ENCODE peak calls at places on chromosomes 3 and 15, in five cellular contexts. N is RPMI7951, Z is EL, M is GM23338, V is KBM-7. G is an unnamed sample.

GRCh38 chr3:44130249-44130648 is 111.4 kb upstream of the TOPAZ1 start:
- DNase-seq in V (no peak), N (no peak), M (no peak), Z (no peak), G (no peak)

GRCh38 chr3:69558912-69559311 is 173.0 kb upstream of the FRMD4B start:
- DNase-seq in N (no peak), V (no peak), M (no peak), Z (no peak), G (no peak)

GRCh38 chr3:45043715-45044299 is 17.7 kb downstream of the CLEC3B start:
- DNase-seq in V (peak), M (no peak), N (peak), Z (peak), G (no peak)

GRCh38 chr15:66943456-66944095 is 121.8 kb upstream of the SMAD3 start:
- DNase-seq in Z (no peak), N (no peak), V (no peak), M (peak), G (peak)

GRCh38 chr3:70049761-70050160 is 50.2 kb downstream of the SAMMSON start:
- DNase-seq in V (no peak), Z (no peak), M (peak), N (peak), G (no peak)

GRCh38 chr3:121232309-121233225 is 313.2 kb downstream of the POLQ start:
- DNase-seq in M (peak), V (no peak), N (no peak), Z (no peak), G (no peak)

GRCh38 chr3:177596822-177597271 is 399.6 kb upstream of the TBL1XR1 start:
- DNase-seq in M (no peak), N (peak), V (no peak), Z (no peak), G (no peak)

GRCh38 chr15:89672221-89673161 is 6.7 kb downstream of the PLIN1 start:
- DNase-seq in V (no peak), N (no peak), Z (no peak), M (peak), G (no peak)

GRCh38 chr3:176906046-176906905 is 291.0 kb downstream of the TBL1XR1 start:
- DNase-seq in V (no peak), Z (peak), N (peak), M (peak), G (peak)

GRCh38 chr15:101710806-101711205 is 13.5 kb downstream of the TARS3 start:
- DNase-seq in Z (peak), N (peak), V (no peak), M (peak), G (no peak)

GRCh38 chr15:101118116-101118515 is 133.7 kb downstream of the CHSY1 start:
- DNase-seq in Z (no peak), N (no peak), M (no peak), V (no peak), G (no peak)

GRCh38 chr15:31342781-31343626 is 16.4 kb downstream of the KLF13 start:
- DNase-seq in M (peak), V (no peak), N (no peak), Z (no peak), G (no peak)

GRCh38 chr3:146166450-146167222 is 5.7 kb upstream of the PLOD2 start:
- DNase-seq in V (no peak), Z (peak), N (peak), M (no peak), G (no peak)

GRCh38 chr15:56759450-56759845 is 26.1 kb upstream of the ZNF280D start:
- DNase-seq in N (peak), V (peak), Z (peak), M (no peak), G (no peak)

GRCh38 chr3:102378216-102378615 is 56.6 kb upstream of the ZPLD1 start:
- DNase-seq in N (no peak), Z (no peak), V (no peak), M (no peak), G (peak)

GRCh38 chr3:66534304-66534703 is 33.5 kb upstream of the LRIG1 start:
- DNase-seq in N (no peak), M (no peak), Z (no peak), V (no peak), G (no peak)

GRCh38 chr15:53031469-53031868 is 241.3 kb upstream of the ONECUT1 start:
- DNase-seq in N (no peak), M (no peak), V (no peak), Z (no peak), G (no peak)

GRCh38 chr3:46213201-46213600 is 5.1 kb upstream of the CCR1 start:
- DNase-seq in V (no peak), N (peak), M (no peak), Z (no peak), G (no peak)

GRCh38 chr15:51737538-51738305 is at the start of gene LYSMD2:
- DNase-seq in M (peak), V (peak), Z (peak), N (peak), G (peak)

GRCh38 chr3:49534581-49535495 is 19.4 kb upstream of the BSN start:
- DNase-seq in N (no peak), V (no peak), M (peak), Z (no peak), G (no peak)

GRCh38 chr15:93031103-93031464 is 57.9 kb downstream of the RGMA start:
- DNase-seq in N (no peak), V (no peak), Z (no peak), M (peak), G (no peak)

GRCh38 chr3:169195672-169196071 is 467.8 kb downstream of the MECOM start:
- DNase-seq in M (no peak), N (no peak), Z (no peak), V (no peak), G (no peak)

GRCh38 chr3:66823532-66823931 is 174.6 kb upstream of the KBTBD8 start:
- DNase-seq in V (no peak), Z (no peak), N (no peak), M (no peak), G (no peak)

GRCh38 chr3:165491487-165491886 is 295.3 kb upstream of the SLITRK3 start:
- DNase-seq in V (no peak), M (no peak), Z (no peak), N (no peak), G (no peak)

GRCh38 chr3:150329408-150329807 is 78.7 kb upstream of the TSC22D2 start:
- DNase-seq in Z (no peak), M (no peak), V (no peak), N (no peak), G (no peak)

GRCh38 chr15:92869977-92870644 is 30.0 kb upstream of the CHD2 start:
- DNase-seq in Z (peak), V (no peak), N (peak), M (no peak), G (no peak)

GRCh38 chr3:99665017-99665416 is 26.6 kb downstream of the COL8A1 start:
- DNase-seq in Z (no peak), N (no peak), V (no peak), M (no peak), G (no peak)

GRCh38 chr3:52108302-52109232 is 45.7 kb downstream of the POC1A start:
- DNase-seq in Z (no peak), N (no peak), M (peak), V (peak), G (no peak)

GRCh38 chr3:126270145-126270811 is 86.9 kb downstream of the KLF15 start:
- DNase-seq in M (no peak), N (no peak), Z (no peak), V (no peak), G (no peak)

GRCh38 chr15:27272446-27272845 is 301.5 kb downstream of the GABRG3 start:
- DNase-seq in N (no peak), Z (no peak), V (no peak), M (no peak), G (no peak)

GRCh38 chr15:52018693-52019393 is at the start of gene MAPK6:
- DNase-seq in M (peak), Z (peak), N (peak), V (peak), G (peak)

GRCh38 chr3:14672588-14672987 is 2.4 kb upstream of the C3orf20 start:
- DNase-seq in N (no peak), V (no peak), Z (no peak), M (no peak), G (no peak)

GRCh38 chr3:148748323-148748722 is 50.6 kb downstream of the AGTR1 start:
- DNase-seq in Z (no peak), V (no peak), N (no peak), M (no peak), G (no peak)

GRCh38 chr3:194296832-194297666 is 54.1 kb downstream of the CPN2 start:
- DNase-seq in Z (no peak), V (no peak), M (peak), N (peak), G (no peak)

GRCh38 chr3:64591606-64592005 is 96.2 kb downstream of the ADAMTS9 start:
- DNase-seq in V (no peak), N (no peak), M (no peak), Z (no peak), G (no peak)

GRCh38 chr3:32945136-32945535 is 6.3 kb upstream of the CCR4 start:
- DNase-seq in N (no peak), M (peak), Z (peak), V (peak), G (no peak)

GRCh38 chr3:38136272-38136806 is 588 bp downstream of the ACAA1 start:
- DNase-seq in Z (peak), V (no peak), N (peak), M (peak), G (no peak)

G was measured in NCI-H2171 treated with DMSO at 0.1 percent for 48 hours.